ENCODE peak calls at places on chromosomes 13 and 19, in five cellular contexts. One of them, this sample, is unnamed.

GRCh38 chr13:26914624-26915023 is 154.0 kb upstream of the GPR12 start:
- DNase-seq in effector CD4-positive, alpha-beta T cell: no peak
- DNase-seq in choroid plexus epithelial cell: peak
- DNase-seq in fibroblast of pulmonary artery: no peak
- DNase-seq in dermis microvascular lymphatic vessel endothelial cell: no peak
- DNase-seq in this sample: no peak

GRCh38 chr19:1262687-1263123 is 6.4 kb upstream of the CIRBP start:
- DNase-seq in effector CD4-positive, alpha-beta T cell: no peak
- DNase-seq in choroid plexus epithelial cell: no peak
- DNase-seq in fibroblast of pulmonary artery: no peak
- DNase-seq in dermis microvascular lymphatic vessel endothelial cell: no peak
- DNase-seq in this sample: no peak

GRCh38 chr13:30143671-30144400 is 163.5 kb downstream of the KATNAL1 start:
- DNase-seq in effector CD4-positive, alpha-beta T cell: no peak
- DNase-seq in choroid plexus epithelial cell: peak
- DNase-seq in fibroblast of pulmonary artery: peak
- DNase-seq in dermis microvascular lymphatic vessel endothelial cell: no peak
- DNase-seq in this sample: no peak

GRCh38 chr19:49165111-49165750 is 7.6 kb downstream of the TRPM4 start:
- DNase-seq in effector CD4-positive, alpha-beta T cell: no peak
- DNase-seq in choroid plexus epithelial cell: peak
- DNase-seq in fibroblast of pulmonary artery: no peak
- DNase-seq in dermis microvascular lymphatic vessel endothelial cell: peak
- DNase-seq in this sample: peak

GRCh38 chr13:114222461-114222968 is 12.2 kb upstream of the CDC16 start:
- DNase-seq in effector CD4-positive, alpha-beta T cell: no peak
- DNase-seq in choroid plexus epithelial cell: peak
- DNase-seq in fibroblast of pulmonary artery: peak
- DNase-seq in dermis microvascular lymphatic vessel endothelial cell: no peak
- DNase-seq in this sample: no peak

GRCh38 chr19:7705387-7706187 is 3.7 kb upstream of the FCER2 start:
- DNase-seq in effector CD4-positive, alpha-beta T cell: peak
- DNase-seq in choroid plexus epithelial cell: no peak
- DNase-seq in fibroblast of pulmonary artery: no peak
- DNase-seq in dermis microvascular lymphatic vessel endothelial cell: no peak
- DNase-seq in this sample: no peak

GRCh38 chr13:50892162-50892944 is 17.2 kb upstream of the RNASEH2B start:
- DNase-seq in effector CD4-positive, alpha-beta T cell: no peak
- DNase-seq in choroid plexus epithelial cell: no peak
- DNase-seq in fibroblast of pulmonary artery: no peak
- DNase-seq in dermis microvascular lymphatic vessel endothelial cell: no peak
- DNase-seq in this sample: no peak

GRCh38 chr13:27321619-27322385 is 51.2 kb downstream of the RASL11A start:
- DNase-seq in effector CD4-positive, alpha-beta T cell: no peak
- DNase-seq in choroid plexus epithelial cell: no peak
- DNase-seq in fibroblast of pulmonary artery: no peak
- DNase-seq in dermis microvascular lymphatic vessel endothelial cell: no peak
- DNase-seq in this sample: no peak

GRCh38 chr13:91346062-91346461 is 1.4 kb upstream of the MIR17HG start:
- DNase-seq in effector CD4-positive, alpha-beta T cell: no peak
- DNase-seq in choroid plexus epithelial cell: no peak
- DNase-seq in fibroblast of pulmonary artery: no peak
- DNase-seq in dermis microvascular lymphatic vessel endothelial cell: no peak
- DNase-seq in this sample: no peak

GRCh38 chr13:94300401-94300800 is 179.1 kb downstream of the DCT start:
- DNase-seq in effector CD4-positive, alpha-beta T cell: no peak
- DNase-seq in choroid plexus epithelial cell: no peak
- DNase-seq in fibroblast of pulmonary artery: no peak
- DNase-seq in dermis microvascular lymphatic vessel endothelial cell: no peak
- DNase-seq in this sample: no peak

GRCh38 chr13:101053289-101053688 is 363.0 kb downstream of the NALCN start:
- DNase-seq in effector CD4-positive, alpha-beta T cell: no peak
- DNase-seq in choroid plexus epithelial cell: no peak
- DNase-seq in fibroblast of pulmonary artery: no peak
- DNase-seq in dermis microvascular lymphatic vessel endothelial cell: no peak
- DNase-seq in this sample: no peak